ENCODE peak calls at places on chromosomes 12 and 14, in six cellular contexts. D, H, F, Y, Z and R are unnamed samples.

GRCh38 chr12:12718853-12719252 is 1.7 kb downstream of the CDKN1B start:
- DNase-seq in F (no peak), Z (no peak), H (no peak), Y (no peak), D (peak), R (peak)

GRCh38 chr12:123772074-123772473 is 10.0 kb downstream of the DNAH10 start:
- DNase-seq in Z (no peak), Y (no peak), F (no peak), H (no peak), D (no peak), R (no peak)

GRCh38 chr14:99822800-99823455 is 29.7 kb downstream of the EML1 start:
- DNase-seq in D (no peak), F (no peak), Y (no peak), H (no peak), Z (no peak), R (no peak)

GRCh38 chr14:101563654-101564443 is 2.6 kb downstream of the DIO3 start:
- DNase-seq in F (no peak), Z (no peak), Y (no peak), H (no peak), D (no peak), R (no peak)

GRCh38 chr12:339557-340195 is 49.4 kb downstream of the KDM5A start:
- DNase-seq in D (no peak), Y (no peak), Z (no peak), H (no peak), F (no peak), R (no peak)

GRCh38 chr14:74653386-74654138 is 41.5 kb upstream of the LTBP2 start:
- DNase-seq in H (no peak), Y (no peak), Z (no peak), D (no peak), F (no peak), R (peak)

GRCh38 chr12:124030510-124030909 is 57.5 kb downstream of the ZNF664 start:
- DNase-seq in F (no peak), H (no peak), Y (no peak), D (no peak), Z (no peak), R (peak)

GRCh38 chr12:46661161-46661845 is 164.5 kb downstream of the SLC38A4 start:
- DNase-seq in Y (no peak), Z (peak), D (peak), F (peak), H (no peak), R (peak)

GRCh38 chr14:105496831-105497591 is 6.0 kb downstream of the TEDC1 start:
- DNase-seq in H (peak), F (no peak), Y (no peak), Z (no peak), D (no peak), R (no peak)

GRCh38 chr14:105709281-105710118 is 183.1 kb downstream of the TMEM121 start:
- DNase-seq in F (no peak), D (no peak), Z (no peak), Y (no peak), H (no peak), R (peak)

GRCh38 chr12:121423682-121424631 is 24.0 kb downstream of the RNF34 start:
- DNase-seq in D (no peak), H (no peak), F (no peak), Y (no peak), Z (no peak), R (no peak)

GRCh38 chr14:97262336-97262735 is 465.2 kb downstream of the VRK1 start:
- DNase-seq in H (no peak), Z (no peak), F (no peak), D (no peak), Y (no peak), R (no peak)

GRCh38 chr12:4111010-4111409 is 162.6 kb upstream of the CCND2 start:
- DNase-seq in D (no peak), Z (no peak), F (no peak), H (no peak), Y (no peak), R (no peak)

GRCh38 chr12:82964446-82964845 is 277.7 kb downstream of the TMTC2 start:
- DNase-seq in H (no peak), D (no peak), Z (no peak), F (no peak), Y (no peak), R (no peak)

GRCh38 chr12:104490850-104491249 is 34.1 kb downstream of the CHST11 start:
- DNase-seq in Y (no peak), F (no peak), H (no peak), D (no peak), Z (no peak), R (no peak)

GRCh38 chr14:34252227-34252626 is 209.8 kb downstream of the SPTSSA start:
- DNase-seq in Z (no peak), H (no peak), F (no peak), Y (no peak), D (no peak), R (no peak)

GRCh38 chr12:75042125-75042524 is 167.5 kb downstream of the KCNC2 start:
- DNase-seq in H (no peak), Y (no peak), D (no peak), Z (no peak), F (no peak), R (no peak)

GRCh38 chr12:124927325-124928094 is 13.1 kb upstream of the UBC start:
- DNase-seq in Y (peak), Z (peak), H (peak), F (peak), D (peak), R (peak)

GRCh38 chr14:80426686-80427085 is 215.4 kb upstream of the DIO2 start:
- DNase-seq in F (no peak), Y (no peak), H (no peak), Z (peak), D (no peak), R (no peak)

GRCh38 chr12:26629864-26630263 is 203.1 kb downstream of the ITPR2 start:
- DNase-seq in Y (no peak), D (no peak), H (no peak), Z (no peak), F (no peak), R (no peak)

GRCh38 chr14:70971588-70971987 is 64.3 kb downstream of the PCNX1 start:
- DNase-seq in Z (no peak), Y (no peak), H (no peak), D (no peak), F (no peak), R (no peak)

GRCh38 chr12:94297876-94298520 is 149.6 kb downstream of the PLXNC1 start:
- DNase-seq in Y (no peak), Z (no peak), D (peak), F (no peak), H (no peak), R (no peak)

GRCh38 chr12:132460571-132460970 is 29.4 kb upstream of the FBRSL1 start:
- DNase-seq in Z (no peak), H (no peak), D (peak), Y (no peak), F (no peak), R (no peak)

GRCh38 chr12:53046655-53047220 is 3.1 kb upstream of the TNS2 start:
- DNase-seq in H (peak), F (no peak), Z (peak), Y (peak), D (no peak), R (peak)

GRCh38 chr12:2185751-2186341 is 133.1 kb downstream of the CACNA1C start:
- DNase-seq in F (no peak), H (no peak), D (no peak), Z (no peak), Y (no peak), R (no peak)

GRCh38 chr12:127280393-127281275 is 986.3 kb upstream of the TMEM132C start:
- DNase-seq in D (peak), Y (no peak), Z (no peak), F (peak), H (peak), R (no peak)

GRCh38 chr12:10562306-10562933 is 51.0 kb downstream of the MAGOHB start:
- DNase-seq in F (peak), Y (no peak), D (peak), Z (no peak), H (no peak), R (peak)

GRCh38 chr12:131065801-131066200 is 112.1 kb downstream of the ADGRD1 start:
- DNase-seq in D (no peak), Y (no peak), Z (no peak), H (no peak), F (no peak), R (no peak)

GRCh38 chr12:71746983-71747611 is 7.6 kb upstream of the RAB21 start:
- DNase-seq in Y (no peak), F (peak), H (no peak), Z (peak), D (peak), R (no peak)

GRCh38 chr12:49208661-49209060 is 19.8 kb upstream of the TUBA1A start:
- DNase-seq in H (no peak), D (no peak), Z (no peak), Y (no peak), F (no peak), R (no peak)

GRCh38 chr14:76274324-76274723 is 101.6 kb upstream of the ESRRB start:
- DNase-seq in Z (no peak), Y (no peak), D (no peak), F (no peak), H (no peak), R (no peak)

GRCh38 chr12:130186631-130187269 is 24.5 kb downstream of the FZD10 start:
- DNase-seq in Y (no peak), D (no peak), H (no peak), Z (no peak), F (no peak), R (no peak)

GRCh38 chr12:11661491-11662085 is 12.1 kb downstream of the ETV6 start:
- DNase-seq in Z (no peak), F (no peak), Y (no peak), H (no peak), D (no peak), R (no peak)

GRCh38 chr14:69711471-69712216 is 55.3 kb upstream of the SRSF5 start:
- DNase-seq in Y (no peak), H (no peak), F (no peak), Z (no peak), D (no peak), R (no peak)

GRCh38 chr14:31196839-31197477 is 10.6 kb downstream of the HECTD1 start:
- DNase-seq in F (no peak), H (no peak), Z (no peak), Y (no peak), D (no peak), R (no peak)
- H3K27ac ChIP-seq in F (no peak), H (no peak), Z (no peak), Y (no peak), D (no peak), R (no peak)

GRCh38 chr14:20683125-20683895 is 1.1 kb upstream of the RNASE4 start:
- DNase-seq in F (peak), H (peak), Z (peak), Y (peak), D (peak), R (peak)

GRCh38 chr14:20686386-20687143 is 2.0 kb upstream of the ANG start:
- DNase-seq in F (no peak), D (peak), H (no peak), Y (no peak), Z (no peak), R (no peak)

GRCh38 chr14:20683896-20684661 is at the start of gene RNASE4:
- DNase-seq in H (peak), Y (peak), F (peak), Z (peak), D (peak), R (peak)

GRCh38 chr14:20682435-20683124 is 1.8 kb upstream of the RNASE4 start:
- DNase-seq in Y (peak), Z (peak), H (peak), D (peak), F (peak), R (peak)

DNA sequence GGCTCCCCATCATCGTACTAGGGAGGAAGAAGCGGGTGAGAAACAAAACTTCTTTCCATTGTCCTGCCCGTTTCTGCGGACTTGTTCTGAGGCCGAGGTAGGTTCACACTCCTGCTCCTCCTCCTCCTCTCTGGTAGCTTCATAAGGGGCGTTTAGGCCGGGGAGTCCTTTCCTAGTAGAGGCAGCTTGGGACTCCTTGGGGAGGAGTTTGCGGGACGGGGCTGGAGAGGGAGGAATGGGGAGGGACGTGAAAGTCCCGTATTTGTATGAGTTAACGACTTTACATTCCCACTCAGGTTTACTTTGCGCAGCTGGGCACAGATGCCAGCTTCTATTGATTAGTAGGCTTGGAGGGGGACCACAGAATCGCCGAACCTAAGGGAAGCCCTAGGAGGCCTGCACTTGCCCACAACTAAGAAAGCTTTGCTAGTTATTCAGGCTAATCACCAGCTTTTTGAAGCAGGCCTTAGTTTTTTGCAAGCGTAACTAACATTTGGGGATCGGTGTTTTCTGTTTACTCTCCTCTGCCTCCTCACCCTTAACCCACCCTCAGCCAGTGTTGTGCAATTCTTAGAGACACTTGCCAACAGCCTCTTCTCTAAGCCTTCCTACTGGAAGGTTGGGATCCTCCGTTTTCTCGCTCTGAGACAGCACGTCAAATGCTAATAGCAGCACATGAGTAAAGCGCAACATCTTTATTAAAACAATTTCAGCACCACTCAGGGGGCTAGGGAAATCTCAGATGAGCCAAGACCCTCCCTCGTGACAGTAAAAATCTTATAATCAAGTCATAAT is 499 bp downstream of the RNASE4 start:
- DNase-seq in Z (no peak), F (no peak), D (peak), Y (no peak), H (no peak), R (no peak)
- H3K27ac ChIP-seq in Z (peak), F (no peak), D (peak), Y (peak), H (peak), R (peak)

GRCh38 chr12:20560935-20561334 is 134.2 kb upstream of the SLCO1C1 start:
- DNase-seq in H (no peak), Z (no peak), Y (no peak), D (no peak), F (no peak), R (no peak)
- H3K27ac ChIP-seq in H (no peak), Z (no peak), Y (peak), D (no peak), F (no peak), R (no peak)

GRCh38 chr12:54134850-54135249 is 53.9 kb downstream of the SMUG1 start:
- DNase-seq in Y (no peak), Z (no peak), H (no peak), F (no peak), D (peak), R (no peak)

GRCh38 chr12:54135621-54136027 is 53.2 kb downstream of the SMUG1 start:
- DNase-seq in H (no peak), Z (no peak), F (no peak), Y (no peak), D (no peak), R (no peak)

GRCh38 chr12:54134395-54134794 is 54.4 kb downstream of the SMUG1 start:
- DNase-seq in F (no peak), D (no peak), Z (no peak), Y (no peak), H (no peak), R (no peak)

GRCh38 chr12:54132979-54133378 is 55.8 kb downstream of the SMUG1 start:
- DNase-seq in H (no peak), Y (no peak), Z (no peak), F (no peak), D (no peak), R (no peak)

GRCh38 chr12:54133663-54134375 is 55.0 kb downstream of the SMUG1 start:
- DNase-seq in D (no peak), Z (no peak), Y (no peak), H (no peak), F (no peak), R (no peak)
- H3K27ac ChIP-seq in D (no peak), Z (no peak), Y (no peak), H (no peak), F (no peak), R (no peak)

DNA sequence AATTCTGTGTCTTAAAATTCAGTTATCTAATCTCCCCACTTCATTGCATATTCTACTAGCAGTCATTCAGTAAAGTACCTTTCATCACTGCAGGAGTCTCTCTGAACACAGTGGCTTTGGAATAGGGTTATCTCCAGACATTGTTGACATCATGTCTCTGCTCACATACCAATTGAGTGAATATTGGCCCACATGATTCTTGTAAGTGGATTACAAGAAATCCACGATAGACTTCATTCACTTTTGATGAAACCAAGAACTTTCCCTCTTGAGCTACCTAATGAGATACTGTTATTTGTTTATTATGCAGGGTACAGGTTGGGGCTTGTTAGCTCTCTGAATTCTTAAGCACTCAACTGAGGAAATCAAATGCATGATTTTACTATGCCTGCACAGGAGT is 284.9 kb downstream of the RAD51B start:
- DNase-seq in Z (no peak), Y (no peak), H (no peak), F (no peak), D (no peak), R (no peak)
- H3K27ac ChIP-seq in Z (no peak), Y (peak), H (no peak), F (no peak), D (no peak), R (peak)

GRCh38 chr12:106446429-106447092 is 89.0 kb downstream of the POLR3B start:
- DNase-seq in H (no peak), Y (no peak), D (no peak), F (no peak), Z (no peak), R (no peak)

GRCh38 chr12:106455100-106455499 is 97.6 kb downstream of the POLR3B start:
- DNase-seq in F (no peak), D (no peak), Z (no peak), Y (no peak), H (no peak), R (no peak)

DNA sequence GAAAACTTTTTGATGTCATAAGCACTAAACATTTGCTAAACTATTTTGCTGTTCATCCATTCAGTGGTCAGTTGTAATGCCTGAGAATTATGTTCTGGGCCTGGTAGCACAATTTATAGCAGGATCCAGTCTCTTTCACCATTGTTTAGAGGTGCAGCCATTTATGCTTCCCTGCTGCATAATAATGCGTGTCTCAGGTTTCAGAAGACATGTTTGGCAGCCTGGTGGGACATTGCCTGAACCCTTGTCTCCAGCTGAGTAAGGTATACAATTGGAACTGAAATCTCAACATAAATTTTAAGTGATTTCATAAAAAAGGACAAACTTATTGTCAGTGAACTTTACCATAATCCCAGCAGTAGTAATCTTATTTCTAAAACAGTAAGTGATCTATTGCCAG is 94.8 kb downstream of the POLR3B start:
- DNase-seq in D (no peak), F (no peak), H (no peak), Y (no peak), Z (no peak), R (no peak)
- H3K27ac ChIP-seq in D (no peak), F (no peak), H (no peak), Y (no peak), Z (no peak), R (no peak)

DNA sequence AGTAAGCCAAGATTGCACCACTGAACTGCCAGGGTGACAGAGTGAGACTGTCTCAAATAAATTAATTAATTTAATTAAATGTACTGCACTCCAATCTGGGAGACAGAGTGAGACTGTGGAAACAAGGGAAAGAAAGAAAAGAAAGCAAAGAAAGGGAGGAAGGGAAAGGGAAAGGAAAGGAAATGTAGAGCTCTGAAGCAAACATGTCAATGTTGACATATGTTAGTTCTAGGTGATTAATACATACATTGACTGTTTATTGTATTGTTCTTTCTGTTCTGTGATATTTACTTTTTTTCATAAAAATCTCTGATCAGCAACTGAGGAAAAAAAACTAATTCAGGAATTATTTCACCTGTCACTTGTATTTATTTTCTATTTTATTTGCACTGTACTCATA is 99.5 kb downstream of the DENND5B start:
- DNase-seq in D (no peak), Z (no peak), H (no peak), Y (no peak), F (no peak), R (no peak)
- H3K27ac ChIP-seq in D (no peak), Z (peak), H (no peak), Y (no peak), F (no peak), R (peak)